ENCODE peak calls at places on chromosomes 13 and 19, in eight cellular contexts. Q is NCI-H1105, O is AML-193, D is anterior cingulate cortex, Z is brain microvascular endothelial cell, J is vagina, C is NCI-H146, A is hypothalamus. P is an unnamed sample.

GRCh38 chr13:112333756-112334543 is 42.2 kb upstream of the SPACA7 start:
- DNase-seq in Q (no peak), O (no peak), D (no peak), Z (peak), J (no peak), C (no peak), A (no peak), P (no peak)

GRCh38 chr19:44958090-44958489 is 2.9 kb downstream of the CLPTM1 start:
- DNase-seq in Q (no peak), O (no peak), D (no peak), Z (no peak), J (no peak), C (no peak), A (no peak), P (no peak)

GRCh38 chr13:94305463-94305862 is 174.0 kb downstream of the DCT start:
- DNase-seq in Q (no peak), O (no peak), D (no peak), Z (peak), J (no peak), C (no peak), A (no peak), P (no peak)

GRCh38 chr19:1400281-1401137 is 833 bp downstream of the GAMT start:
- DNase-seq in Q (no peak), O (no peak), D (no peak), Z (no peak), J (no peak), C (peak), A (no peak), P (peak)

GRCh38 chr19:32351807-32352630 is 6.6 kb downstream of the ZNF507 start:
- DNase-seq in Q (no peak), O (peak), D (no peak), Z (peak), J (no peak), C (no peak), A (no peak), P (peak)

GRCh38 chr13:93624371-93624777 is 397.8 kb downstream of the GPC6 start:
- DNase-seq in Q (no peak), O (no peak), D (no peak), Z (peak), J (no peak), C (no peak), A (no peak), P (no peak)

GRCh38 chr13:96431044-96431581 is 341.2 kb downstream of the HS6ST3 start:
- DNase-seq in Q (no peak), O (no peak), D (no peak), Z (no peak), J (no peak), C (no peak), A (no peak), P (no peak)

GRCh38 chr13:33610471-33611015 is 207.4 kb upstream of the RFC3 start:
- DNase-seq in Q (no peak), O (no peak), D (peak), Z (no peak), J (no peak), C (peak), A (peak), P (no peak)

GRCh38 chr19:18364826-18365528 is 21.0 kb upstream of the GDF15 start:
- DNase-seq in Q (peak), O (peak), D (peak), Z (peak), J (no peak), C (peak), A (no peak), P (peak)

GRCh38 chr19:29524912-29525870 is 603 bp upstream of the VSTM2B start:
- DNase-seq in Q (peak), O (no peak), D (peak), Z (no peak), J (no peak), C (no peak), A (peak), P (no peak)

GRCh38 chr19:1324792-1325567 is 39.3 kb downstream of the EFNA2 start:
- DNase-seq in Q (peak), O (no peak), D (peak), Z (peak), J (no peak), C (peak), A (peak), P (peak)

GRCh38 chr19:39212377-39212742 is 8.3 kb upstream of the SYCN start:
- DNase-seq in Q (no peak), O (peak), D (no peak), Z (peak), J (no peak), C (no peak), A (no peak), P (no peak)

GRCh38 chr19:53130506-53130905 is 2.2 kb downstream of the ZNF415 start:
- DNase-seq in Q (no peak), O (no peak), D (no peak), Z (no peak), J (no peak), C (no peak), A (no peak), P (no peak)

GRCh38 chr13:33284016-33284415 is 1.5 kb downstream of the STARD13 start:
- DNase-seq in Q (no peak), O (no peak), D (no peak), Z (peak), J (no peak), C (no peak), A (no peak), P (no peak)

GRCh38 chr13:56700324-56700723 is 440.4 kb upstream of the PRR20A start:
- DNase-seq in Q (no peak), O (no peak), D (no peak), Z (no peak), J (no peak), C (no peak), A (no peak), P (no peak)

GRCh38 chr13:61770697-61771096 is 355.0 kb upstream of the PCDH20 start:
- DNase-seq in Q (no peak), O (no peak), D (no peak), Z (no peak), J (no peak), C (no peak), A (no peak), P (no peak)

GRCh38 chr19:45767410-45767880 is 1.6 kb downstream of the SIX5 start:
- DNase-seq in Q (no peak), O (no peak), D (no peak), Z (peak), J (peak), C (peak), A (no peak), P (peak)

GRCh38 chr13:72896869-72897268 is 114.9 kb downstream of the PIBF1 start:
- DNase-seq in Q (no peak), O (no peak), D (no peak), Z (no peak), J (no peak), C (no peak), A (no peak), P (no peak)

GRCh38 chr19:14112809-14113385 is 4.7 kb downstream of the PRKACA start:
- DNase-seq in Q (no peak), O (no peak), D (no peak), Z (no peak), J (no peak), C (no peak), A (no peak), P (peak)

GRCh38 chr19:16470911-16471811 is 609 bp downstream of the EPS15L1 start:
- DNase-seq in Q (no peak), O (no peak), D (no peak), Z (no peak), J (no peak), C (peak), A (peak), P (peak)

GRCh38 chr19:13089139-13089856 is 13.4 kb downstream of the LYL1 start:
- DNase-seq in Q (no peak), O (peak), D (no peak), Z (no peak), J (no peak), C (no peak), A (no peak), P (peak)

GRCh38 chr19:50534478-50534877 is 20.8 kb upstream of the ASPDH start:
- DNase-seq in Q (no peak), O (no peak), D (no peak), Z (no peak), J (no peak), C (no peak), A (no peak), P (no peak)

GRCh38 chr19:14003279-14004051 is 2.7 kb downstream of the RFX1 start:
- DNase-seq in Q (no peak), O (no peak), D (no peak), Z (no peak), J (no peak), C (no peak), A (no peak), P (no peak)

GRCh38 chr19:51181913-51182419 is 39.9 kb downstream of the SIGLEC7 start:
- DNase-seq in Q (no peak), O (peak), D (no peak), Z (no peak), J (peak), C (no peak), A (no peak), P (no peak)

P was measured in hepatic stellate cell.